ENCODE peak calls at places on chromosomes 4 and X, in nine cellular contexts. O is small intestine; B is ascending aorta; A is CD8-positive, alpha-beta memory T cell; L is midbrain; C is germinal center; W is body of pancreas; U is stimulated activated CD8-positive, alpha-beta memory T cell treated with anti-CD3 and anti-CD28 coated beads, Interleukin-4, amount 100 ng/mL, for 4 hours; K is LNCaP clone FGC. T is an unnamed sample.

GRCh38 chr4:104743141-104743748 is 248.6 kb upstream of the CXXC4 start:
- DNase-seq in W (no peak), A (no peak), U (no peak), C (peak; percentile 47), B (no peak), O (no peak), K (no peak), L (no peak), T (no peak)

GRCh38 chrX:1537031-1537715 is at the start of gene P2RY8:
- DNase-seq in K (no peak), B (peak; percentile 31), U (peak; percentile 54), A (peak; percentile 62), O (peak; percentile 35), C (peak; percentile 77), L (no peak), W (peak; percentile 66), T (peak; percentile 6)

GRCh38 chrX:51420610-51421009 is 75.8 kb downstream of the NUDT11 start:
- DNase-seq in U (no peak), O (peak; percentile 6), L (peak; percentile 23), W (no peak), B (no peak), C (peak; percentile 10), K (peak; percentile 1), A (no peak), T (peak; percentile 56)

GRCh38 chr4:89838005-89838404 is 1.0 kb upstream of the SNCA start:
- DNase-seq in C (no peak), U (no peak), W (no peak), O (peak; percentile 6), A (no peak), B (no peak), L (peak; percentile 34), K (no peak), T (peak; percentile 77)

GRCh38 chrX:17440258-17440657 is 65.3 kb downstream of the NHS start:
- DNase-seq in A (no peak), C (no peak), O (peak; percentile 4), U (no peak), W (no peak), K (no peak), L (no peak), B (no peak), T (no peak)

GRCh38 chr4:163554870-163555465 is 60.5 kb downstream of the TMA16 start:
- DNase-seq in W (no peak), A (no peak), K (no peak), C (peak; percentile 45), U (no peak), O (peak; percentile 18), B (no peak), L (no peak), T (no peak)

GRCh38 chr4:4332529-4332928 is 42.5 kb downstream of the ZBTB49 start:
- DNase-seq in U (no peak), O (no peak), W (no peak), L (no peak), A (no peak), C (no peak), B (no peak), K (no peak), T (no peak)

GRCh38 chrX:39065051-39065871 is 264.0 kb downstream of the MID1IP1 start:
- DNase-seq in K (no peak), A (no peak), U (no peak), W (no peak), B (no peak), C (no peak), L (peak; percentile 22), O (no peak), T (peak; percentile 84)

GRCh38 chr4:173735585-173735984 is 205.6 kb upstream of the HAND2 start:
- DNase-seq in W (no peak), B (no peak), C (no peak), U (no peak), L (no peak), K (no peak), A (no peak), O (no peak), T (no peak)

GRCh38 chrX:150465856-150466775 is 102.3 kb upstream of the MTM1 start:
- DNase-seq in K (no peak), C (no peak), B (no peak), A (no peak), W (no peak), U (no peak), O (no peak), L (no peak), T (no peak)

GRCh38 chr4:29423836-29424721 is 1296.1 kb upstream of the PCDH7 start:
- DNase-seq in C (no peak), W (no peak), K (no peak), B (no peak), U (no peak), O (no peak), A (no peak), L (no peak), T (no peak)

GRCh38 chr4:133268205-133268604 is 119.1 kb downstream of the PCDH10 start:
- DNase-seq in L (no peak), C (no peak), W (no peak), U (no peak), B (no peak), A (no peak), K (no peak), O (no peak), T (no peak)

GRCh38 chr4:152643153-152644035 is 36.4 kb downstream of the TMEM154 start:
- DNase-seq in B (no peak), U (no peak), W (no peak), K (no peak), A (no peak), C (peak; percentile 76), O (peak; percentile 70), L (no peak), T (no peak)

GRCh38 chr4:77827343-77827742 is 8.2 kb upstream of the CNOT6L start:
- DNase-seq in U (no peak), L (no peak), A (no peak), W (no peak), O (peak; percentile 17), K (no peak), B (no peak), C (peak; percentile 49), T (no peak)

GRCh38 chrX:25544641-25545040 is 528.9 kb upstream of the ARX start:
- DNase-seq in A (no peak), U (no peak), C (no peak), B (no peak), K (no peak), W (no peak), L (no peak), O (no peak), T (no peak)

GRCh38 chr4:7941111-7942018 is 1.7 kb upstream of the AFAP1 start:
- DNase-seq in B (no peak), L (no peak), O (no peak), W (no peak), C (no peak), K (peak; percentile 19), A (no peak), U (no peak), T (no peak)

GRCh38 chr4:182521006-182521405 is 277.8 kb downstream of the TENM3 start:
- DNase-seq in L (no peak), O (no peak), C (no peak), A (no peak), U (no peak), K (no peak), W (no peak), B (no peak), T (no peak)

GRCh38 chr4:52248836-52249235 is 197.7 kb downstream of the SPATA18 start:
- DNase-seq in C (no peak), A (no peak), W (no peak), L (no peak), U (no peak), B (no peak), K (no peak), O (no peak), T (no peak)

GRCh38 chr4:74037076-74037475 is 1.4 kb downstream of the CXCL3 start:
- DNase-seq in U (no peak), L (no peak), A (no peak), O (no peak), W (no peak), K (no peak), B (no peak), C (no peak), T (no peak)

GRCh38 chr4:94419956-94420355 is 31.8 kb upstream of the PDLIM5 start:
- DNase-seq in L (no peak), C (no peak), A (no peak), B (no peak), O (peak; percentile 90), U (no peak), W (no peak), K (no peak), T (no peak)

GRCh38 chrX:9997041-9997440 is 29.9 kb downstream of the CLDN34 start:
- DNase-seq in A (no peak), L (no peak), W (no peak), C (no peak), B (no peak), U (no peak), O (no peak), K (no peak), T (no peak)

GRCh38 chr4:3819210-3819919 is 53.2 kb downstream of the ADRA2C start:
- DNase-seq in W (no peak), C (no peak), U (no peak), A (no peak), L (no peak), B (no peak), O (peak; percentile 19), K (no peak), T (no peak)

GRCh38 chr4:104451573-104451972 is 43.1 kb downstream of the CXXC4 start:
- DNase-seq in W (no peak), L (peak; percentile 65), B (no peak), A (no peak), U (no peak), K (no peak), O (peak; percentile 49), C (no peak), T (peak; percentile 19)

GRCh38 chrX:7927259-7928167 is at the start of gene PNPLA4:
- DNase-seq in A (peak; percentile 73), K (peak; percentile 51), C (peak; percentile 81), W (peak; percentile 87), B (no peak), U (peak; percentile 33), L (peak; percentile 73), O (peak; percentile 82), T (peak; percentile 75)

GRCh38 chr4:89753601-89754066 is 83.3 kb downstream of the SNCA start:
- DNase-seq in C (no peak), A (no peak), U (no peak), B (no peak), L (no peak), W (no peak), O (peak; percentile 55), K (no peak), T (peak; percentile 55)

GRCh38 chrX:107551546-107551945 is 76.8 kb upstream of the PRPS1 start:
- DNase-seq in C (no peak), A (no peak), U (no peak), W (no peak), K (peak; percentile 23), B (no peak), L (peak; percentile 20), O (no peak), T (peak; percentile 36)

GRCh38 chr4:92825186-92825715 is 521.5 kb downstream of the GRID2 start:
- DNase-seq in K (no peak), O (peak; percentile 92), W (no peak), L (no peak), B (no peak), U (no peak), C (no peak), A (no peak), T (peak; percentile 46)

GRCh38 chr4:3643518-3644433 is 111.6 kb upstream of the LRPAP1 start:
- DNase-seq in W (no peak), B (no peak), O (no peak), K (no peak), A (no peak), U (no peak), C (no peak), L (no peak), T (no peak)

GRCh38 chr4:107780665-107781064 is 44.1 kb upstream of the SGMS2 start:
- DNase-seq in O (no peak), U (no peak), A (no peak), W (no peak), C (no peak), K (no peak), L (no peak), B (no peak), T (no peak)

GRCh38 chrX:56995271-56995994 is at the start of gene SPIN3:
- DNase-seq in A (peak; percentile 35), C (peak; percentile 13), O (peak; percentile 70), L (peak; percentile 56), U (no peak), K (peak; percentile 64), W (peak; percentile 84), B (no peak), T (peak; percentile 90)

GRCh38 chr4:149605601-149606378 is 209.9 kb downstream of the IQCM start:
- DNase-seq in K (no peak), W (no peak), C (no peak), B (no peak), U (no peak), O (no peak), L (no peak), A (no peak), T (no peak)

T was measured in cerebellar cortex.